ENCODE peak calls at places on chromosomes 5 and 9, in five cellular contexts. X is cardiac fibroblast, B is H4, E is NCI-H510A treated with DMSO at 0.1 percent for 48 hours, T is COR-L47. G is an unnamed sample.

GRCh38 chr9:107059215-107059614 is 196.2 kb downstream of the ZNF462 start:
- DNase-seq in X (no peak), T (no peak), E (no peak), B (no peak), G (no peak)

GRCh38 chr9:113536483-113537226 is 73.1 kb downstream of the RGS3 start:
- DNase-seq in B (no peak), T (no peak), X (peak), E (no peak), G (no peak)

GRCh38 chr5:142561486-142562097 is 124.3 kb downstream of the FGF1 start:
- DNase-seq in T (no peak), X (no peak), E (no peak), B (no peak), G (peak)

GRCh38 chr5:170606939-170607338 is 103.1 kb downstream of the KCNIP1 start:
- DNase-seq in E (no peak), T (no peak), X (no peak), B (no peak), G (no peak)

GRCh38 chr5:142474426-142474825 is 149.6 kb upstream of the SPRY4 start:
- DNase-seq in B (peak), X (no peak), T (no peak), E (no peak), G (no peak)

GRCh38 chr5:147628054-147628895 is 118.4 kb upstream of the DPYSL3 start:
- DNase-seq in T (peak), E (peak), B (peak), X (peak), G (peak)

GRCh38 chr9:36187414-36187813 is 3.3 kb upstream of the CLTA start:
- DNase-seq in T (no peak), B (no peak), X (peak), E (no peak), G (peak)

GRCh38 chr5:71588533-71588885 is 1.4 kb downstream of the MCCC2 start:
- DNase-seq in B (no peak), X (no peak), T (no peak), E (no peak), G (no peak)

GRCh38 chr5:146751781-146752401 is 126.7 kb downstream of the PPP2R2B start:
- DNase-seq in T (no peak), X (no peak), E (no peak), B (no peak), G (no peak)

GRCh38 chr5:74639538-74640449 is 734 bp downstream of the ENC1 start:
- DNase-seq in E (peak), X (peak), T (peak), B (peak), G (no peak)

GRCh38 chr5:93421987-93422391 is 159.0 kb downstream of the NR2F1-AS1 start:
- DNase-seq in E (no peak), B (no peak), X (no peak), T (no peak), G (no peak)

GRCh38 chr5:115098041-115098702 is 71.5 kb downstream of the TRIM36 start:
- DNase-seq in E (peak), X (peak), T (peak), B (peak), G (peak)

GRCh38 chr9:127417130-127418036 is 6.8 kb upstream of the ZNF79 start:
- DNase-seq in E (no peak), B (peak), X (peak), T (no peak), G (no peak)

GRCh38 chr9:108743426-108743825 is 112.4 kb downstream of the ACTL7B start:
- DNase-seq in E (no peak), B (no peak), T (no peak), X (no peak), G (no peak)

GRCh38 chr9:96242829-96243228 is 59.1 kb downstream of the HSD17B3 start:
- DNase-seq in B (no peak), E (no peak), X (no peak), T (no peak), G (no peak)

GRCh38 chr9:10232352-10232930 is 380.4 kb downstream of the PTPRD start:
- DNase-seq in E (no peak), X (peak), T (peak), B (no peak), G (no peak)

GRCh38 chr9:79917417-79917816 is 345.7 kb downstream of the TLE4 start:
- DNase-seq in E (no peak), T (no peak), X (no peak), B (no peak), G (no peak)

G was measured in astrocyte of the cerebellum.